ENCODE peak calls at places on chromosomes 13 and 19, in seven cellular contexts. D is posterior cingulate gyrus, L is type B pancreatic cell, A is GM19239, I is COLO829, T is brain microvascular endothelial cell, G is MV-4-11. U is an unnamed sample.
A peak's percentile ranks its signal among the peaks of the same experiment; 100 is the strongest.

GRCh38 chr19:35204799-35205732 is 23.5 kb downstream of the FAM187B start:
- DNase-seq in D (no peak), L (no peak), A (peak; percentile 54), I (no peak), T (no peak), G (peak; percentile 87), U (no peak)

GRCh38 chr13:35016362-35017148 is 74.5 kb downstream of the NBEA start:
- DNase-seq in D (no peak), L (no peak), A (no peak), I (no peak), T (no peak), G (no peak), U (no peak)

GRCh38 chr13:44280461-44280860 is 93.2 kb upstream of the SERP2 start:
- DNase-seq in D (no peak), L (no peak), A (no peak), I (no peak), T (peak; percentile 76), G (no peak), U (no peak)

GRCh38 chr19:58037927-58038687 is 4.3 kb downstream of the ZSCAN1 start:
- DNase-seq in D (peak; percentile 67), L (no peak), A (no peak), I (no peak), T (no peak), G (no peak), U (no peak)

GRCh38 chr13:45055902-45056648 is 64.2 kb upstream of the GTF2F2 start:
- DNase-seq in D (peak; percentile 16), L (no peak), A (no peak), I (peak; percentile 41), T (no peak), G (peak; percentile 22), U (no peak)

GRCh38 chr13:55573565-55573964 is 1567.2 kb upstream of the PRR20A start:
- DNase-seq in D (no peak), L (no peak), A (no peak), I (no peak), T (no peak), G (no peak), U (no peak)

GRCh38 chr13:49399801-49400472 is 43.9 kb downstream of the CAB39L start:
- DNase-seq in D (no peak), L (no peak), A (no peak), I (no peak), T (no peak), G (no peak), U (no peak)

GRCh38 chr13:90947976-90948375 is 399.5 kb upstream of the MIR17HG start:
- DNase-seq in D (no peak), L (no peak), A (no peak), I (no peak), T (no peak), G (no peak), U (no peak)

GRCh38 chr13:51737609-51738008 is 66.4 kb downstream of the DHRS12 start:
- DNase-seq in D (no peak), L (no peak), A (no peak), I (no peak), T (no peak), G (no peak), U (no peak)

GRCh38 chr19:11142528-11143171 is 12.9 kb downstream of the SPC24 start:
- DNase-seq in D (peak; percentile 52), L (peak; percentile 75), A (no peak), I (peak; percentile 85), T (peak; percentile 93), G (no peak), U (no peak)